ENCODE peak calls at places on chromosomes 6 and 20, in ten cellular contexts. S is breast epithelium, K is H1, G is stomach, M is GM23338, F is GM12878, P is vagina, Z is HCT116, A is suprapubic skin, U is sigmoid colon. E is an unnamed sample.

GRCh38 chr6:28867078-28867414 is 56.7 kb downstream of the TRIM27 start:
- DNase-seq in U (no peak), G (no peak), Z (no peak), A (no peak), P (no peak), K (no peak), M (no peak), F (no peak), S (no peak), E (no peak)

GRCh38 chr6:164098857-164099534 is 684.5 kb downstream of the QKI start:
- DNase-seq in S (no peak), M (no peak), U (no peak), Z (no peak), P (peak), G (peak), A (no peak), K (no peak), F (no peak), E (no peak)

GRCh38 chr6:150584065-150584464 is 15.6 kb upstream of the PLEKHG1 start:
- DNase-seq in M (no peak), P (no peak), U (no peak), Z (no peak), A (no peak), S (no peak), K (no peak), F (no peak), G (no peak), E (no peak)

GRCh38 chr6:130432838-130433237 is 67.0 kb downstream of the TMEM200A start:
- DNase-seq in M (no peak), U (no peak), P (no peak), S (no peak), F (no peak), G (no peak), K (no peak), Z (no peak), A (no peak), E (no peak)

GRCh38 chr6:157323924-157324276 is 581 bp upstream of the TMEM242 start:
- DNase-seq in Z (peak), P (no peak), K (peak), F (no peak), S (peak), G (peak), M (peak), A (peak), U (peak), E (peak)

GRCh38 chr6:25834950-25835349 is 3.1 kb upstream of the SLC17A1 start:
- DNase-seq in F (no peak), K (no peak), A (no peak), G (no peak), P (no peak), M (no peak), S (no peak), Z (no peak), U (no peak), E (no peak)

GRCh38 chr6:166459906-166460305 is 77.2 kb upstream of the MPC1 start:
- DNase-seq in M (no peak), P (no peak), U (no peak), G (no peak), S (no peak), K (no peak), A (no peak), Z (no peak), F (no peak), E (no peak)

GRCh38 chr20:12660918-12661317 is 347.9 kb upstream of the SPTLC3 start:
- DNase-seq in G (no peak), F (no peak), P (no peak), A (no peak), S (no peak), K (peak), U (no peak), M (peak), Z (no peak), E (no peak)

GRCh38 chr20:38073307-38074010 is 39.9 kb downstream of the RPRD1B start:
- DNase-seq in G (peak), S (peak), K (peak), U (peak), M (peak), A (no peak), F (no peak), P (no peak), Z (peak), E (no peak)

GRCh38 chr20:11553603-11554002 is 364.1 kb upstream of the BTBD3 start:
- DNase-seq in M (no peak), A (no peak), S (no peak), F (no peak), Z (no peak), U (no peak), P (no peak), G (no peak), K (no peak), E (no peak)

GRCh38 chr20:38842558-38842981 is 37.1 kb downstream of the PPP1R16B start:
- DNase-seq in A (no peak), Z (no peak), S (no peak), G (peak), F (peak), P (no peak), K (no peak), M (peak), U (no peak), E (peak)

GRCh38 chr20:32285082-32285620 is 7.7 kb downstream of the KIF3B start:
- DNase-seq in K (no peak), S (no peak), U (no peak), Z (no peak), G (no peak), P (no peak), F (peak), A (no peak), M (no peak), E (no peak)

GRCh38 chr6:26455357-26455970 is 2.3 kb upstream of the BTN2A1 start:
- DNase-seq in A (no peak), G (no peak), Z (no peak), M (no peak), U (no peak), F (no peak), S (no peak), P (no peak), K (no peak), E (no peak)

GRCh38 chr6:35948725-35949124 is 27.8 kb upstream of the SRPK1 start:
- DNase-seq in Z (peak), P (no peak), U (no peak), S (no peak), G (no peak), F (no peak), M (peak), K (no peak), A (no peak), E (no peak)

GRCh38 chr6:30646450-30647038 is 389 bp upstream of the C6orf136 start:
- DNase-seq in F (no peak), S (no peak), A (peak), P (no peak), G (peak), K (peak), U (no peak), M (peak), Z (no peak), E (peak)

GRCh38 chr6:36301085-36301658 is 31.3 kb downstream of the PNPLA1 start:
- DNase-seq in F (no peak), P (no peak), K (no peak), U (no peak), G (no peak), Z (no peak), M (no peak), A (no peak), S (no peak), E (no peak)

GRCh38 chr20:63054103-63054474 is 47.3 kb upstream of the BHLHE23 start:
- DNase-seq in A (peak), U (peak), S (no peak), K (peak), M (no peak), G (no peak), P (no peak), F (no peak), Z (no peak), E (peak)

GRCh38 chr6:79671605-79672266 is 40.6 kb downstream of the SH3BGRL2 start:
- DNase-seq in U (peak), G (peak), F (no peak), K (no peak), Z (peak), A (no peak), S (peak), M (no peak), P (no peak), E (peak)

GRCh38 chr6:56223995-56224394 is 23.4 kb downstream of the COL21A1 start:
- DNase-seq in F (no peak), S (no peak), P (no peak), K (no peak), A (no peak), G (no peak), U (no peak), Z (no peak), M (no peak), E (no peak)

GRCh38 chr6:83976037-83976755 is 57.4 kb upstream of the MRAP2 start:
- DNase-seq in G (no peak), K (no peak), U (no peak), Z (no peak), A (no peak), F (no peak), S (no peak), M (peak), P (no peak), E (no peak)

GRCh38 chr20:23640873-23641667 is 3.3 kb upstream of the CST3 start:
- DNase-seq in S (no peak), P (no peak), G (no peak), A (no peak), U (no peak), K (no peak), M (no peak), F (no peak), Z (no peak), E (no peak)

GRCh38 chr6:29708432-29709177 is 14.6 kb upstream of the HLA-F start:
- DNase-seq in A (no peak), P (no peak), Z (no peak), K (no peak), U (no peak), M (no peak), F (peak), G (peak), S (peak), E (no peak)

GRCh38 chr20:60977896-60978295 is 274.2 kb upstream of the CDH4 start:
- DNase-seq in U (no peak), K (no peak), G (no peak), A (no peak), Z (no peak), M (no peak), F (no peak), S (no peak), P (no peak), E (no peak)

GRCh38 chr20:17460119-17460518 is 71.1 kb downstream of the BFSP1 start:
- DNase-seq in F (no peak), P (no peak), S (no peak), M (no peak), A (no peak), Z (no peak), K (peak), G (no peak), U (no peak), E (no peak)

GRCh38 chr20:41167118-41167470 is 29.8 kb downstream of the PLCG1 start:
- DNase-seq in G (no peak), P (no peak), F (no peak), U (no peak), K (no peak), Z (no peak), M (no peak), S (no peak), A (peak), E (peak)

GRCh38 chr6:38973178-38974057 is 75.2 kb upstream of the GLP1R start:
- DNase-seq in G (no peak), U (no peak), Z (peak), S (no peak), M (peak), P (no peak), F (peak), A (no peak), K (no peak), E (no peak)

GRCh38 chr6:149169761-149170359 is 147.7 kb upstream of the TAB2 start:
- DNase-seq in U (no peak), F (no peak), Z (no peak), P (no peak), M (no peak), K (no peak), S (no peak), A (no peak), G (no peak), E (no peak)

GRCh38 chr20:63735859-63736718 is at the start of gene LIME1:
- DNase-seq in S (no peak), K (peak), Z (no peak), A (peak), F (no peak), U (peak), P (no peak), M (no peak), G (peak), E (peak)

GRCh38 chr20:41221614-41222218 is 84.4 kb downstream of the PLCG1 start:
- DNase-seq in M (no peak), P (no peak), K (no peak), Z (no peak), G (no peak), F (no peak), S (no peak), U (no peak), A (no peak), E (no peak)

GRCh38 chr6:27280540-27281000 is 31.5 kb downstream of the POM121L2 start:
- DNase-seq in A (no peak), G (no peak), Z (peak), P (no peak), F (no peak), M (peak), U (no peak), K (no peak), S (no peak), E (no peak)

GRCh38 chr20:32356935-32357868 is 929 bp upstream of the ASXL1 start:
- DNase-seq in F (peak), G (no peak), S (no peak), Z (peak), U (no peak), P (no peak), K (no peak), A (no peak), M (peak), E (no peak)

GRCh38 chr6:164109770-164110140 is 695.2 kb downstream of the QKI start:
- DNase-seq in U (no peak), P (no peak), Z (no peak), F (no peak), S (peak), M (peak), G (no peak), A (no peak), K (peak), E (no peak)

GRCh38 chr20:24783631-24784492 is 165.2 kb upstream of the CST7 start:
- DNase-seq in Z (no peak), A (peak), F (peak), M (peak), P (no peak), U (peak), K (peak), S (no peak), G (peak), E (peak)

GRCh38 chr6:167802339-167802738 is 24.4 kb upstream of the AFDN start:
- DNase-seq in Z (no peak), G (no peak), A (no peak), M (no peak), U (no peak), S (no peak), F (no peak), K (peak), P (no peak), E (peak)

GRCh38 chr20:49690899-49691620 is 22.6 kb downstream of the B4GALT5 start:
- DNase-seq in M (no peak), U (no peak), K (no peak), S (no peak), A (no peak), F (no peak), G (peak), P (no peak), Z (peak), E (no peak)

GRCh38 chr20:40938020-40938419 is 90.6 kb upstream of the TOP1 start:
- DNase-seq in M (peak), U (no peak), Z (no peak), F (no peak), G (no peak), K (peak), A (no peak), P (no peak), S (no peak), E (no peak)

GRCh38 chr6:53771780-53772624 is 22.8 kb upstream of the LRRC1 start:
- DNase-seq in Z (no peak), M (no peak), U (no peak), A (no peak), S (no peak), F (no peak), G (no peak), P (no peak), K (no peak), E (no peak)

GRCh38 chr20:10218536-10219451 is at the start of gene SNAP25:
- DNase-seq in G (peak), U (peak), A (peak), K (peak), F (no peak), S (peak), M (peak), P (no peak), Z (peak), E (no peak)

GRCh38 chr20:10219993-10220750 is 1.5 kb downstream of the SNAP25 start:
- DNase-seq in M (no peak), S (no peak), F (no peak), P (no peak), G (no peak), U (no peak), Z (no peak), K (no peak), A (no peak), E (no peak)

GRCh38 chr20:10217517-10218410 is 866 bp upstream of the SNAP25 start:
- DNase-seq in U (peak), M (peak), F (no peak), S (peak), A (no peak), K (peak), P (no peak), Z (no peak), G (no peak), E (no peak)

GRCh38 chr20:10219452-10219791 is 792 bp downstream of the SNAP25 start:
- DNase-seq in P (no peak), G (peak), S (peak), K (peak), M (peak), Z (no peak), A (peak), U (peak), F (no peak), E (peak)

GRCh38 chr20:10221022-10221421 is 2.4 kb downstream of the SNAP25 start:
- DNase-seq in M (no peak), F (no peak), U (no peak), G (no peak), P (no peak), A (no peak), Z (no peak), S (no peak), K (no peak), E (no peak)
- H3K27ac ChIP-seq in M (no peak), F (no peak), U (no peak), G (no peak), P (no peak), A (no peak), Z (no peak), S (no peak), K (no peak), E (no peak)

DNA sequence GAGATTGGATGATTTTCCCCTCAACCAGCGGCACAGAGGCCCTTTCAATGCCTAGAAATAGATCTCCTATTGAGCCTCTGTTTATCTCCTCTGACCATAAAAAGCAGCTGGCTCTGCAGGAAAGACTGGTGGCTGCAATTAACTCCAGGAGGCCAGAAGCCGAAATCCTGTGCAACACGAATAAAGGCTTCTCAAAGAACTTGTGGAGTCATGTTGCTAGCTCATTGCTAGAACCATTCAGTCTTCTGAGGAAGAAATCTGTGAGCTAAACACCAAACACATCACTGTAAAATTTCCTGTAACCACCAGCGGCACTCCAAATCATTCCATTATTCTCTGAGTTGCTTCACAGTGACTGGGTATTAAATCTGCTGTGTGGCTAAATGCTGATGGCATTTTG is 49.1 kb upstream of the TPD52L1 start:
- DNase-seq in A (no peak), U (no peak), F (no peak), K (no peak), M (peak), S (no peak), P (no peak), Z (no peak), G (no peak), E (no peak)
- TF ChIP-seq POLR2AphosphoS5 in A (no peak), U (no peak), F (no peak), K (no peak), M (no peak), S (no peak), P (no peak), Z (no peak), G (no peak), E (no peak)

GRCh38 chr20:18527339-18527738 is 19.6 kb downstream of the SEC23B start:
- DNase-seq in G (no peak), S (no peak), F (no peak), A (no peak), K (no peak), M (no peak), Z (no peak), U (no peak), P (no peak), E (no peak)
- H3K27ac ChIP-seq in G (no peak), S (no peak), F (no peak), A (no peak), K (no peak), M (no peak), Z (no peak), U (no peak), P (no peak), E (no peak)

DNA sequence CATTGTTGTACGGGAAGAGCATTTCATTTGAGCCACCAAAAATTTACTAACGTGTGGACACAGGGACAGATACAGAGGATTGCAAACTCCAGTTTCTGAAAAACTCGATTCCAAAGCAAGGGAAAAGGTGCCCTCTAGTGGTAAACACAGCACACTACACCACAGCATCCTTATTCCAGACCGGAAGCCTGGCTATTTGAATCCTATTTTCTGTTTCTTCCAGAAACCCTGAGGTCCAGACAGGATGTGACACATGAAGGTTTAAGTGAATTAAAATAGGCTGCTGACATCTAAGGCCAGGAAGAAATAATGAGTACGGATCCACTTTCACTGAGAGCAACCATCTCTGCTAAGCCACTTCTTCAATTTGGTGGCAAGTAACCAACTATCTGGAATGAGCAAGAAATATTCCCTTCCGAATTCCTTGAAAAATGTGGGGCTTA is 31.8 kb upstream of the GMPR start:
- DNase-seq in S (peak), M (peak), Z (peak), K (peak), U (no peak), F (no peak), P (peak), A (no peak), G (peak), E (no peak)
- TF ChIP-seq POLR2AphosphoS5 in S (no peak), M (no peak), Z (no peak), K (no peak), U (no peak), F (no peak), P (no peak), A (no peak), G (no peak), E (no peak)

DNA sequence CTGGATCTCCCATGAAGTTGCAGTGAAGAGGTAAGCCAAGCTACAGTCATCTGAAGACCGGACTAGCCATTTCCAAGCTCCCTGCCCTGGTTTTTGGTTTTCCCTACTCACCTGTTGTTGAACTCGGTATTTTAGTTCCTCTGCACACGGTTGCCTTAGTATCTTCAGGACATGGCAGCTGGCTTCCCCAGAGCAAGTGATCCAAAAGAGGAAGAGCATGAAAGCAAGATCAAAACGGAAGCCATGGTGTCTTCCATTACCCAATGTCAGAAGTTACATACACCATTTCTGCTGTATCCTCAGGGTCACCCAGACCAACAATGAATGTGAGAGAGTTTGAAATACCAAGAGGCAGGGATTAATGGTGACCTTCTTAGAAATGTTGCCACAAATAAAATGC is 276.6 kb upstream of the CNR1 start:
- DNase-seq in U (no peak), P (no peak), M (no peak), K (no peak), G (no peak), S (no peak), F (no peak), A (no peak), Z (no peak), E (no peak)
- H3K27ac ChIP-seq in U (no peak), P (no peak), M (no peak), K (no peak), G (no peak), S (no peak), F (no peak), A (no peak), Z (no peak), E (no peak)